ENCODE peak calls at places on chromosomes 13 and 19, in four cellular contexts. R is HCT116, Z is PC-3, O is Caco-2. I is an unnamed sample.

GRCh38 chr13:66407159-66407558 is 823.0 kb downstream of the PCDH9 start:
- DNase-seq in R (no peak), Z (no peak), O (no peak), I (no peak)

GRCh38 chr13:41791056-41791455 is 169.9 kb downstream of the VWA8 start:
- DNase-seq in R (no peak), Z (no peak), O (no peak), I (no peak)

GRCh38 chr19:47057328-47057727 is 8.9 kb upstream of the TMEM160 start:
- DNase-seq in R (no peak), Z (no peak), O (no peak), I (no peak)

GRCh38 chr13:89832827-89833226 is 1514.7 kb upstream of the MIR17HG start:
- DNase-seq in R (no peak), Z (no peak), O (no peak), I (no peak)

GRCh38 chr13:75749407-75749806 is 113.3 kb downstream of the LMO7 start:
- DNase-seq in R (no peak), Z (peak), O (no peak), I (no peak)

GRCh38 chr13:82791035-82791434 is 1091.2 kb downstream of the SLITRK1 start:
- DNase-seq in R (no peak), Z (peak), O (no peak), I (no peak)

GRCh38 chr13:109840201-109840892 is 54.0 kb upstream of the IRS2 start:
- DNase-seq in R (peak), Z (peak), O (no peak), I (no peak)

GRCh38 chr19:55483681-55484361 is 1.2 kb upstream of the NAT14 start:
- DNase-seq in R (no peak), Z (no peak), O (peak), I (no peak)

GRCh38 chr13:73101608-73102007 is 42.8 kb downstream of the KLF5 start:
- DNase-seq in R (no peak), Z (no peak), O (no peak), I (no peak)

GRCh38 chr13:94825507-94825906 is 113.2 kb upstream of the SOX21 start:
- DNase-seq in R (no peak), Z (no peak), O (no peak), I (no peak)

GRCh38 chr19:49986354-49986753 is 25.4 kb upstream of the SIGLEC11 start:
- DNase-seq in R (no peak), Z (no peak), O (no peak), I (no peak)

GRCh38 chr13:91878491-91878890 is 480.1 kb downstream of the GPC5 start:
- DNase-seq in R (no peak), Z (no peak), O (no peak), I (no peak)

GRCh38 chr13:20197361-20197834 is 4.7 kb upstream of the GJB2 start:
- DNase-seq in R (peak), Z (peak), O (no peak), I (no peak)

GRCh38 chr19:28010656-28011055 is 1202.3 kb downstream of the UQCRFS1 start:
- DNase-seq in R (no peak), Z (no peak), O (no peak), I (no peak)

GRCh38 chr13:33832872-33833271 is 14.9 kb downstream of the RFC3 start:
- DNase-seq in R (no peak), Z (no peak), O (no peak), I (no peak)

GRCh38 chr13:33213797-33214196 is 71.8 kb downstream of the STARD13 start:
- DNase-seq in R (no peak), Z (no peak), O (no peak), I (no peak)

GRCh38 chr19:55206664-55207500 is 2.4 kb downstream of the PTPRH start:
- DNase-seq in R (peak), Z (peak), O (peak), I (no peak)

GRCh38 chr13:41864658-41865057 is 96.3 kb downstream of the VWA8 start:
- DNase-seq in R (no peak), Z (no peak), O (no peak), I (no peak)

GRCh38 chr13:27476943-27477681 is 26.7 kb upstream of the MTIF3 start:
- DNase-seq in R (no peak), Z (peak), O (peak), I (no peak)

GRCh38 chr13:39405596-39405995 is 197.4 kb downstream of the LHFPL6 start:
- DNase-seq in R (no peak), Z (no peak), O (no peak), I (no peak)

GRCh38 chr13:101520672-101521071 is 68.2 kb downstream of the ITGBL1 start:
- DNase-seq in R (no peak), Z (peak), O (no peak), I (no peak)

GRCh38 chr13:74678308-74678958 is 544.2 kb upstream of the KLF12 start:
- DNase-seq in R (no peak), Z (no peak), O (no peak), I (no peak)

GRCh38 chr13:73040968-73041580 is 17.7 kb upstream of the KLF5 start:
- DNase-seq in R (no peak), Z (peak), O (peak), I (no peak)

GRCh38 chr13:41938918-41939317 is 22.0 kb downstream of the VWA8 start:
- DNase-seq in R (no peak), Z (no peak), O (no peak), I (no peak)

GRCh38 chr13:30983431-30983830 is 51.0 kb downstream of the TEX26 start:
- DNase-seq in R (no peak), Z (no peak), O (no peak), I (no peak)

GRCh38 chr13:30982506-30982905 is 50.0 kb downstream of the TEX26 start:
- DNase-seq in R (no peak), Z (no peak), O (no peak), I (no peak)

GRCh38 chr13:30982911-30983310 is 50.5 kb downstream of the TEX26 start:
- DNase-seq in R (no peak), Z (no peak), O (no peak), I (no peak)

GRCh38 chr13:30976041-30976440 is 43.6 kb downstream of the TEX26 start:
- DNase-seq in R (no peak), Z (no peak), O (no peak), I (no peak)

GRCh38 chr13:30978981-30979956 is 46.8 kb downstream of the TEX26 start:
- DNase-seq in R (peak), Z (peak), O (no peak), I (no peak)
- TF ChIP-seq CTCF in R (peak), Z (peak), O (peak), I (peak)

DNA sequence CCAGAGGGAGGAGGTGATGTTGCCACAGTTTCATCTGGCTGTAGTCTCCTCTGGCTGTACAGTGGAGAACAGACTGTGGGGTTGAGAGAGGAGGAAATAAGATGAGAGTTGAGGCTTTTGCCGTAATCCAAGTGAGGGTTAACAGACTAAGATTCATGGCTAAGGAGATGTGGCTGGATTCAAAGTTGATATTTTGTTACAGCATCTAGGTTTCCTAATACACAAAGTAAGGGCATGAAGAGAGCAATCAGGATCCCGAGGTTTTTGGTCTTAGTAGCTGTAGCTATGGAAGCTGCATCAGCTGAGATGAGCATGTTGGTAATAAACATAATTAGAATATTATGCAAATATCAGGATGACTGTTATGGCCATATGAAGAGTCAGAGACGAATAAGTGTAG is 1.4 kb downstream of the ZNF776 start:
- DNase-seq in R (no peak), Z (no peak), O (no peak), I (no peak)
- H3K4me3 ChIP-seq in R (peak), Z (peak), O (peak), I (peak)

DNA sequence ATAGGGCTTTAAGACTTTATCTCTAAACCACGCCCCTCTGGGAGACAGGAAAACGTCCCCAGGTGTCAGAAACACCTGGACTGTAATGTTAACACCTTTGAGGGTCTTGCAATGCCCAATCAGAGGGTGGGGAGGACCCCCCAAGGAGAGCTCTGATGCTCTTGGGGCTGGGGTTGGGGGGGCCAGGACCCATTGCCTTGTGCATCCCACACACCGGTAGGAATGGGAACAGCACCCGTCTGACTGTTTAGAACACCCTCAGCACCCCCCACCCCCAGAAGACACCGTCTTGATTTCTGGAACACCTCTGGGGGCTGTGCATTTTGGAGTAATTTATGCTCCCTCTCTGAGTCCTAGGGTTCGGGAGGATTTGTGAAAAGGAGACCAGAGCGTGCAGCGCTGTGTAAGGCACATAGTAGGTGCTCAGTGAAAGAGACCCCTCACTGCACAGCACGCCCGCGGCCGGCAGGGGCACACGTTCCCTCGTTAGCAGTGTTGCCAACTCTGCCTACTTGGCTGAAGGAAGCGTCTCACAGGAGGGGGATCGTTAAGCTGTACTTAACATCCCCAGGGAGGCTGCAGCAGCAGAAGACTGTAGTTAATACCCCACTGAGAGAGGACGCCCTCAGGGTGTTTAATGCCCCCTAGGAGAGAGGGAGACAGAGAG is 2.8 kb upstream of the ERFL start:
- DNase-seq in R (no peak), Z (no peak), O (no peak), I (no peak)
- TF ChIP-seq CTCF in R (no peak), Z (no peak), O (no peak), I (peak)

DNA sequence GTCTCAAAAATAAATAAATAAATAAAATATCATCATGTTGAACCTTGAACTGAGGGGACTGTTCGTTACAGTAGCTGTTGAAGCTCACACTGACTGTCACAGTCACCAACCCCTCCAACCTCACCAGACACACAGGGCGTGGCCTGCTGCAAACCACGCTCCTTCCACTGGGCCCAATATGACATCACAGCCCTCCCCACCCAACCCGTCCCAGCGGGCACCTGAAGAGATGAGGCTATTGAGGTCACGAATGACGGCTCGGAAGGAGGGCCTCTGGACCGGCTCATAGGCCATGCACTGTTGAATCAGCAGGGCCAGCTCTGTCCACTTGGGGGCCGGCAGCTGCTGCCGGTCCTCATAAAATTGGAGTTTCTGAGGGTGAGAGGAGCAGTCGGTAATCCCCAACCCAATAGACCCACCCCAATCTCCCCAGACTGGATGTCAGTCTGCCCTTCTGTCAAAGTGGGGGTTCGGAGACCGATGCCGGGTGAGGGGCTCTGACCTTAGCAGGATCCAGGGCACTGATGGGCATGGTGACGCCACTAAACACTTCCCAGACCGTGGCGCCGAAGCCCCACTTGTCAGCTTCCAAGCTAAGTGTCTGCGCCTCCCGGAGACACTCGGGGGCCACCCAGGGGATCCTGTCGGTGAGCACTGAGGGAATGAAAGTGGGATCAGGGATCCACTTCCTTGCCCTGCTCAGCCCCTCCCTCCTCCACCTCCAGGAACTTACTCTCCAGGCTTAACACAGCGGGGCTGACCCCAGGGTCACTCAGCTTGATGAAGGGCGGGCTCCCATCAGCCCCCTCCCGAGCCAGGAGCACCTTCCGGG is 13.2 kb downstream of the JAK3 start:
- DNase-seq in R (no peak), Z (no peak), O (no peak), I (no peak)
- H3K4me3 ChIP-seq in R (no peak), Z (no peak), O (no peak), I (no peak)

GRCh38 chr13:96141032-96141431 is 51.1 kb downstream of the HS6ST3 start:
- DNase-seq in R (no peak), Z (peak), O (no peak), I (peak)
- TF ChIP-seq CTCF in R (no peak), Z (peak), O (no peak), I (peak)

GRCh38 chr13:99989376-99990044 is 7.9 kb downstream of the ZIC2 start:
- DNase-seq in R (no peak), Z (no peak), O (no peak), I (no peak)
- H3K4me3 ChIP-seq in R (no peak), Z (no peak), O (no peak), I (no peak)

DNA sequence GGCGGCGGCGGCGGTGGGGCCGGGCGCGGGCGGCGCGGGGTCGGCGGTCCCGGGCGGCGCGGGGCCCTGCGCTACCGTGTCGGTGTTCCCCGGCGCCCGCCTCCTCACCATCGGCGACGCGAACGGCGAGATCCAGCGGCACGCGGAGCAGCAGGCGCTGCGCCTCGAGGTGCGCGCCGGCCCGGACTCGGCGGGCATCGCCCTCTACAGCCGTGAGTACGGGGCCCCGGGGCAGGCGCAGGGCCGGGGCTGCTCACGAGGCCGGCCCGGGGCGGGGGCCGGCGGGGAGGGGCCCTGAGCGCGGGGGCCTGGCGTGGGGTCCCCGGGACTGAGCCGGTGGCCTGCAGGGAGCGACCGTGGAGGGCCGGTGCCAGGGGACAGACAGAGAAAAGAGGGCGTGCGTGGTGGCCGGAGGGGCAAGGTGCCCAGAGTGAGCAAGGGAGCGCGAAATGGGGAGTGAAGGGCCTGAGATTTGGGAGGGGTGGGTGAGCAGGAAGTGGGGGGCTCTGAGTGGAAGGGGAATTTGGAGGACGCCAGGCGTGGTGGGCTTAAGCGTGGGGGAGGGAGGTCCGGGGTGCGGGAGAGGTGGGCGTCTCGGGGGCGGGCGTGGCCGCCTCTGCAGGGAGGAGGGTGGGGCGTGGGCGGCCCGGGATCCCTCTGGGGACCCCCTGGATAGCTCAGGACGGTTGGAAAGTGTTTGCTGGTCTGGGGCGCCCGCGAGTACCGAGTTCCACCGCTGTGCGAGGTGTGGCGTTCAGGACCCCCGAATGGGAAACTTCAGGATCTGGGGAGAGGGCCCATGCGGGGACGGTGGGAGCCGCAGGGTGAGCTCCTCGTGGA is 578 bp downstream of the CARM1 start:
- DNase-seq in R (no peak), Z (peak), O (no peak), I (no peak)
- TF ChIP-seq CTCF in R (no peak), Z (no peak), O (no peak), I (peak)

GRCh38 chr19:9808855-9809646 is 9.8 kb downstream of the FBXL12 start:
- DNase-seq in R (no peak), Z (no peak), O (no peak), I (no peak)
- H3K4me3 ChIP-seq in R (no peak), Z (no peak), O (no peak), I (no peak)

GRCh38 chr13:80871481-80871880 is 530.6 kb upstream of the SPRY2 start:
- DNase-seq in R (no peak), Z (peak), O (no peak), I (no peak)

GRCh38 chr13:80873589-80873988 is 532.7 kb upstream of the SPRY2 start:
- DNase-seq in R (no peak), Z (peak), O (no peak), I (no peak)

DNA sequence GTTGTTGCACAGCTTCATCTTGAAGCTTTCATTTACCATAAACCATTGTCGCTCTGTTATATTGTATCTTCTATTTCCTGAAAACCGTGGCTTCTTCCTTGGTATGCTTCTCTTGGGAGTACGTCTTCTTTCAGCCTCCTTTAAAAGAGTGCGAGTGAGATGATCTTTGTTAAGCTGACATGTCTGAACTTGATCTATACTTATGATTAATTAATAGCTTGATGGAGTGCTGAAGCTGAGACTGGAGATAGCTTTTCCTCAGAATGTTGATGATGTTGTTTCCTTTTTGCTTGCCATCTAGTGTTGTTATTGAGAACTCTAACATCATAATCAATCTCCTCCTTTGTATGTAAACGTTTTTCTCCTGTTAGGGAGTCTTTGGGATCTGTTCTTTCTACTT is 529.3 kb upstream of the SPRY2 start:
- DNase-seq in R (no peak), Z (no peak), O (no peak), I (no peak)
- TF ChIP-seq CTCF in R (no peak), Z (no peak), O (no peak), I (no peak)

GRCh38 chr19:2527716-2528115 is 51.8 kb downstream of the GADD45B start:
- DNase-seq in R (no peak), Z (no peak), O (no peak), I (no peak)

GRCh38 chr19:2524361-2524839 is 48.5 kb downstream of the GADD45B start:
- DNase-seq in R (no peak), Z (no peak), O (no peak), I (no peak)

GRCh38 chr19:2524840-2525723 is 49.2 kb downstream of the GADD45B start:
- DNase-seq in R (peak), Z (peak), O (peak), I (no peak)

GRCh38 chr19:2527171-2527570 is 51.2 kb downstream of the GADD45B start:
- DNase-seq in R (no peak), Z (no peak), O (no peak), I (no peak)

DNA sequence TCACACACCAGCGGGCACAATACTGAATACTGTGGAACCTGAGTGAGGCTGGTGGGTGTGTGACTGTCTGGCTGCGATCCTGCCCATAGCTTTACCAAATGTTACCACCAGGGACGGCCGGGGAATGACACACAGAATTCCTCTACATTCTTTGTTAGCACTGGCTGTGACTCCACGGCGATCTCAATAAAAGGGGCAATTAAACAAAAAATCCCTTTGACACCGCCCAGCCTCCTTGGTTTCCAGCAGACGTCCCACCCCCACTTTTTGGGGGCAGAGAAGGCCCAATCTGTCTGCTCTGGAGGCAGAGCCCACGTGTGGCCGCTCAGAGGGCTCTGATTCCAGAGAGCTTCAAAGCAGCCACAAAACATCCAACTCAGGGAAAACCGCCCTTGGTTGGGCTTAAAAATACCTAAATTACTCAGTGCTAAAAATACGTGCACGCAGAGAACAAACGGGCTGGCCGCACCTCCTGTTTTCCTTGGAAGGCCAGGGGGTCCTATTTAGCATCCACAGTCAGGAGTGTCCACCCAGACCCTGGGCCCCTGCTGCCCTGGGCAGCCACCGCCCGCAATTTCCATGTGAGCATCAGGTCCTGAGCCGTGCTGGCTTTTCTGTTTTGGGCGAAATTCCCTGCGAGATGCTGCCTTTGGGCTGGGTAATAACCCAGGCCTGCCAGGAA is 47.8 kb downstream of the GADD45B start:
- DNase-seq in R (no peak), Z (no peak), O (no peak), I (no peak)
- H3K4me3 ChIP-seq in R (peak), Z (no peak), O (no peak), I (no peak)

I was measured in LNCaP clone FGC.